ENCODE peak calls at places on chromosomes 2 and 18, in nine cellular contexts. K is GM23248; X is kidney; Y is CD8-positive, alpha-beta memory T cell; G is brain microvascular endothelial cell; V is aorta; S is right lobe of liver; D is tibial artery; I is psoas muscle. T is an unnamed sample.

GRCh38 chr2:102588213-102588939 is 31.0 kb upstream of the SLC9A2 start:
- DNase-seq in D (no peak), G (no peak), S (no peak), Y (no peak), X (no peak), I (no peak), V (no peak), K (no peak), T (no peak)

GRCh38 chr2:128492966-128493811 is 174.5 kb upstream of the HS6ST1 start:
- DNase-seq in G (no peak), X (no peak), V (no peak), K (no peak), D (no peak), Y (no peak), S (no peak), I (no peak), T (no peak)

GRCh38 chr2:219386532-219387280 is 1.0 kb downstream of the DNPEP start:
- DNase-seq in Y (no peak), D (peak; percentile 35), K (peak; percentile 39), V (no peak), X (peak; percentile 79), I (no peak), G (no peak), S (no peak), T (no peak)

GRCh38 chr2:201779996-201780673 is 598 bp downstream of the ALS2 start:
- DNase-seq in V (no peak), G (peak; percentile 15), K (peak; percentile 64), I (no peak), Y (no peak), X (no peak), S (no peak), D (peak; percentile 35), T (no peak)

GRCh38 chr2:10551496-10551895 is 103.4 kb upstream of the ODC1 start:
- DNase-seq in S (no peak), K (no peak), G (no peak), Y (no peak), X (peak; percentile 31), I (no peak), V (no peak), D (no peak), T (no peak)

GRCh38 chr2:231667096-231667427 is 41.3 kb upstream of the PTMA start:
- DNase-seq in G (no peak), D (no peak), X (no peak), V (no peak), K (no peak), S (no peak), Y (no peak), I (no peak), T (no peak)

GRCh38 chr2:42775812-42776211 is 11.9 kb upstream of the OXER1 start:
- DNase-seq in X (no peak), K (no peak), I (no peak), D (no peak), S (no peak), Y (no peak), V (no peak), G (no peak), T (no peak)

GRCh38 chr18:33051397-33051796 is 278.6 kb upstream of the KLHL14 start:
- DNase-seq in K (peak; percentile 1), I (no peak), X (no peak), G (no peak), V (no peak), Y (no peak), D (no peak), S (no peak), T (no peak)

GRCh38 chr2:105682401-105682800 is 62.3 kb upstream of the NCK2 start:
- DNase-seq in X (no peak), S (no peak), K (no peak), I (no peak), D (no peak), G (no peak), Y (no peak), V (no peak), T (no peak)

GRCh38 chr2:119155633-119156032 is 2.9 kb downstream of the C1QL2 start:
- DNase-seq in Y (no peak), X (no peak), G (no peak), K (no peak), V (no peak), S (no peak), D (no peak), I (no peak), T (no peak)

GRCh38 chr2:30527411-30527810 is 80.4 kb downstream of the LCLAT1 start:
- DNase-seq in X (no peak), D (no peak), G (no peak), K (peak; percentile 37), I (no peak), S (no peak), V (no peak), Y (no peak), T (no peak)

GRCh38 chr2:120910956-120911951 is 175.6 kb downstream of the GLI2 start:
- DNase-seq in D (no peak), S (peak; percentile 48), X (peak; percentile 32), K (peak; percentile 87), Y (peak; percentile 13), V (no peak), G (no peak), I (no peak), T (no peak)

GRCh38 chr2:197805598-197806316 is 1.4 kb downstream of the PLCL1 start:
- DNase-seq in I (no peak), V (no peak), K (peak; percentile 7), G (no peak), X (no peak), S (no peak), D (no peak), Y (no peak), T (no peak)

GRCh38 chr18:46641917-46642316 is 15.1 kb downstream of the LOXHD1 start:
- DNase-seq in D (no peak), V (peak; percentile 50), S (no peak), K (peak; percentile 35), G (no peak), X (no peak), I (no peak), Y (no peak), T (no peak)

GRCh38 chr2:213545964-213546363 is 261.7 kb downstream of the SPAG16 start:
- DNase-seq in K (no peak), S (no peak), V (no peak), X (no peak), D (no peak), I (no peak), G (no peak), Y (no peak), T (no peak)

GRCh38 chr2:215392687-215393270 is 43.1 kb downstream of the FN1 start:
- DNase-seq in K (no peak), D (no peak), Y (no peak), X (no peak), G (no peak), I (no peak), V (no peak), S (no peak), T (no peak)
- H3K27ac ChIP-seq in K (peak overlapping the region; percentile 68), D (no peak overlapping the region), Y (no peak overlapping the region), X (no peak overlapping the region), G (no peak overlapping the region), I (no peak overlapping the region), V (no peak overlapping the region), S (no peak overlapping the region), T (peak overlapping the region; percentile 3)

DNA sequence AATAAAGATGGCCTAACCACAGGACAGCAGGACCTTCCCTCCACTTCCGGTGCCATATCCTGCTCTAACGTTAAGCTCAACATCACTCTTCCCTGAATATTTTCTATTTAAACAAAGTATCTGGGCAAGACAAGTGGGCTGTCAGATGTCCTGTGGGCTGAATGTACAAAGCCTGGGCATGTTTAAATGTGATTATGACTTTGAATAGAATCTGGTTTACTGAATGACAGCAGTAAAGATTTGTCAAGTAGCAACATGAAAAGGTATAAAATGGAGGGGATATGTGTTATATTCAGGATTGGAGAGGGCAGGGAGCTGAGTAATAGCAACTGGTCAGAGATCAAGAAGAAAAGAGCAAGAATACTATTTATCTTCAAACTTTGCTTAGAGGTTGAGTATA is 540.9 kb downstream of the NRXN1 start:
- DNase-seq in V (no peak), G (no peak), I (no peak), K (no peak), Y (no peak), D (no peak), S (no peak), X (no peak), T (no peak)
- H3K27ac ChIP-seq in V (no peak overlapping the region), G (no peak overlapping the region), I (no peak overlapping the region), K (no peak overlapping the region), Y (no peak overlapping the region), D (no peak overlapping the region), S (no peak overlapping the region), X (no peak overlapping the region), T (no peak overlapping the region)

DNA sequence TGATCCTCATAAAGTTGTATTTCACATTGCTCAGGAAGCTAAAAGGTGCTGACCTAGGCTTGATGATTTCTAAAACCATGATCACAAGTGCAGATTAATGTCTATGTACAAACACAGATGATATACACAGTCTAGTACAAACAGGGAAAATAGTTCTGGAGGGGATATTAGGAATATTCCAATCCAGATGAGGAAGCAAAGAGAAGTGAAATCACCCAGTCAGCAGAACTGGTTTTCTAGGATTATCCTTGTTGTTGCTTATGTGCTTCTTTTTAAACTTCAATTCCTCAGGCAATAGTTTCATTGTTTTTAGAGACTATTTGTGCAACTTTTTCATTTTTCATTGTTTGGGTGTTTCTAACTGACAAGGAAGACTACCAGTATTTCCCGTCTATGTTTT is 4.7 kb downstream of the IL1A start:
- DNase-seq in V (no peak), D (no peak), Y (no peak), X (no peak), I (no peak), K (no peak), G (no peak), S (no peak), T (no peak)
- H3K27ac ChIP-seq in V (no peak overlapping the region), D (no peak overlapping the region), Y (no peak overlapping the region), X (no peak overlapping the region), I (no peak overlapping the region), K (no peak overlapping the region), G (no peak overlapping the region), S (no peak overlapping the region), T (no peak overlapping the region)

GRCh38 chr18:61736168-61736567 is 156.6 kb downstream of the RNF152 start:
- DNase-seq in S (no peak), Y (no peak), D (no peak), K (no peak), G (no peak), X (no peak), I (no peak), V (no peak), T (no peak)

GRCh38 chr18:61731693-61732376 is 161.0 kb downstream of the RNF152 start:
- DNase-seq in X (no peak), Y (no peak), I (no peak), G (no peak), S (no peak), K (peak; percentile 38), V (no peak), D (no peak), T (no peak)

GRCh38 chr18:61735564-61736102 is 157.2 kb downstream of the RNF152 start:
- DNase-seq in D (no peak), I (no peak), K (no peak), X (no peak), Y (no peak), G (no peak), V (no peak), S (peak; percentile 76), T (no peak)

GRCh38 chr18:61731169-61731568 is 161.6 kb downstream of the RNF152 start:
- DNase-seq in Y (no peak), S (no peak), I (no peak), V (no peak), X (no peak), G (no peak), D (no peak), K (no peak), T (no peak)

DNA sequence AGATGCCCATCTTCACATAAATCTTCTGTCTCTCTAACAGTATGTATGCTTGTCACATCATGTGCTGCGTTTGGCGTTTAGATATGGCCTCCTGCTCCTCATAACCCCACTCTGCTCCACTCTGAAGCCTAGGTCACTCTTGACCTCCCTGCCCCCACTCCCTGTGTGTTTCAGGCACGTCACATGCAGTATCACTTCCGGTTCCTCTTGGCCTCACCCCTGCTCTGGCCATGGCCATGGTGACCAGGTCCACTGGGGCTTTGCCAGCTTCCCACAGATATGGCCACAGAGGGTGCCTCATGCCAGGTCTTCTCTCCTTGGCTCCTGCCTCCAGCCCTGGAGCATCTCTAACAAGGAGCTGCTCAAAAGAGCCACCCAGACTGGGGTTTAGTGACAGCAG is 160.0 kb downstream of the RNF152 start:
- DNase-seq in V (peak; percentile 78), S (peak; percentile 83), Y (no peak), X (no peak), I (no peak), G (no peak), D (peak; percentile 31), K (peak; percentile 29), T (no peak)
- H3K27ac ChIP-seq in V (peak overlapping the region; percentile 69), S (peak overlapping the region; percentile 99), Y (no peak overlapping the region), X (peak overlapping the region; percentile 48), I (peak overlapping the region; percentile 65), G (no peak overlapping the region), D (peak overlapping the region; percentile 88), K (peak overlapping the region; percentile 45), T (peak overlapping the region; percentile 44)

T was measured in sigmoid colon.